ENCODE peak calls at places on chromosome 3, in seven cellular contexts. G is NCI-H1417, F is cardiac fibroblast, N is WTC11, Z is MCF 10A, E is RCC 7860, D is iPS-NIHi11. P is an unnamed sample.

GRCh38 chr3:34387831-34388564 is 589.6 kb downstream of the PDCD6IP start:
- DNase-seq in G (no peak), F (no peak), N (peak; percentile 16), Z (peak; percentile 10), E (no peak), D (peak; percentile 12), P (peak; percentile 6)

GRCh38 chr3:44516230-44516629 is 38.8 kb upstream of the ZNF445 start:
- DNase-seq in G (no peak), F (no peak), N (no peak), Z (no peak), E (no peak), D (no peak), P (no peak)

GRCh38 chr3:188860147-188860546 is 311.6 kb upstream of the TPRG1 start:
- DNase-seq in G (no peak), F (peak; percentile 51), N (no peak), Z (peak; percentile 42), E (peak; percentile 18), D (no peak), P (no peak)

GRCh38 chr3:70471464-70472342 is 159.3 kb upstream of the MDFIC2 start:
- DNase-seq in G (no peak), F (no peak), N (no peak), Z (no peak), E (no peak), D (no peak), P (no peak)

GRCh38 chr3:131917006-131917405 is 117.8 kb downstream of the CPNE4 start:
- DNase-seq in G (no peak), F (no peak), N (no peak), Z (no peak), E (no peak), D (no peak), P (no peak)

GRCh38 chr3:64224826-64225606 is at the start of gene PRICKLE2:
- DNase-seq in G (no peak), F (peak; percentile 95), N (peak; percentile 61), Z (no peak), E (peak; percentile 86), D (peak; percentile 67), P (peak; percentile 84)

GRCh38 chr3:121951291-121951690 is 57.1 kb downstream of the SLC15A2 start:
- DNase-seq in G (no peak), F (no peak), N (no peak), Z (no peak), E (no peak), D (no peak), P (no peak)

GRCh38 chr3:148233403-148233802 is 464.3 kb upstream of the AGTR1 start:
- DNase-seq in G (no peak), F (peak; percentile 80), N (no peak), Z (no peak), E (no peak), D (no peak), P (no peak)

GRCh38 chr3:29642393-29643033 is 361.6 kb downstream of the RBMS3 start:
- DNase-seq in G (no peak), F (peak; percentile 80), N (no peak), Z (peak; percentile 35), E (peak; percentile 74), D (no peak), P (peak; percentile 84)

GRCh38 chr3:102361013-102361412 is 73.8 kb upstream of the ZPLD1 start:
- DNase-seq in G (no peak), F (no peak), N (no peak), Z (no peak), E (no peak), D (no peak), P (no peak)

GRCh38 chr3:122578110-122578740 is 775 bp downstream of the PARP15 start:
- DNase-seq in G (no peak), F (no peak), N (no peak), Z (no peak), E (no peak), D (no peak), P (peak; percentile 24)

GRCh38 chr3:8621872-8622271 is 22.7 kb downstream of the SSUH2 start:
- DNase-seq in G (no peak), F (peak; percentile 92), N (no peak), Z (peak; percentile 46), E (no peak), D (no peak), P (peak; percentile 36)

GRCh38 chr3:101724329-101725191 is at the start of gene CEP97:
- DNase-seq in G (peak; percentile 98), F (peak; percentile 94), N (peak; percentile 90), Z (peak; percentile 93), E (peak; percentile 85), D (peak; percentile 86), P (peak; percentile 97)

GRCh38 chr3:173354124-173354523 is 43.4 kb upstream of the NLGN1 start:
- DNase-seq in G (no peak), F (no peak), N (no peak), Z (no peak), E (no peak), D (no peak), P (no peak)

GRCh38 chr3:173737167-173737808 is 339.7 kb downstream of the NLGN1 start:
- DNase-seq in G (no peak), F (peak; percentile 34), N (no peak), Z (peak; percentile 49), E (no peak), D (no peak), P (no peak)

GRCh38 chr3:159322322-159322939 is 520.6 kb downstream of the MFSD1 start:
- DNase-seq in G (no peak), F (peak; percentile 49), N (peak; percentile 83), Z (peak; percentile 40), E (no peak), D (peak; percentile 81), P (peak; percentile 44)

GRCh38 chr3:10303105-10303504 is 10.4 kb upstream of the GHRL start:
- DNase-seq in G (no peak), F (no peak), N (no peak), Z (no peak), E (no peak), D (no peak), P (no peak)

GRCh38 chr3:48765376-48765775 is 48.4 kb upstream of the IP6K2 start:
- DNase-seq in G (peak; percentile 34), F (peak; percentile 13), N (no peak), Z (peak; percentile 36), E (no peak), D (no peak), P (no peak)

GRCh38 chr3:140378571-140379340 is 299.1 kb upstream of the TRIM42 start:
- DNase-seq in G (no peak), F (no peak), N (no peak), Z (no peak), E (no peak), D (no peak), P (peak; percentile 87)

GRCh38 chr3:46538803-46539442 is 27.2 kb downstream of the LRRC2 start:
- DNase-seq in G (peak; percentile 59), F (peak; percentile 83), N (no peak), Z (peak; percentile 24), E (peak; percentile 26), D (no peak), P (no peak)

GRCh38 chr3:51340989-51341636 is 44.0 kb upstream of the MANF start:
- DNase-seq in G (no peak), F (peak; percentile 49), N (no peak), Z (peak; percentile 38), E (peak; percentile 73), D (no peak), P (peak; percentile 47)

GRCh38 chr3:195159117-195159818 is 111.7 kb downstream of the XXYLT1 start:
- DNase-seq in G (no peak), F (no peak), N (no peak), Z (no peak), E (no peak), D (no peak), P (no peak)

GRCh38 chr3:127074900-127075360 is 92.0 kb downstream of the PLXNA1 start:
- DNase-seq in G (no peak), F (peak; percentile 76), N (peak; percentile 26), Z (peak; percentile 66), E (peak; percentile 92), D (peak; percentile 49), P (peak; percentile 44)

GRCh38 chr3:109127533-109127932 is 9.0 kb upstream of the C3orf85 start:
- DNase-seq in G (no peak), F (no peak), N (no peak), Z (no peak), E (no peak), D (no peak), P (no peak)

GRCh38 chr3:32326791-32327190 is 64.9 kb upstream of the CMTM7 start:
- DNase-seq in G (no peak), F (no peak), N (no peak), Z (no peak), E (no peak), D (no peak), P (no peak)

GRCh38 chr3:130671545-130671944 is 75.1 kb downstream of the PIK3R4 start:
- DNase-seq in G (no peak), F (no peak), N (no peak), Z (peak; percentile 7), E (no peak), D (no peak), P (no peak)

GRCh38 chr3:9098716-9099675 is 135.7 kb upstream of the RAD18 start:
- DNase-seq in G (peak; percentile 91), F (no peak), N (no peak), Z (no peak), E (no peak), D (no peak), P (no peak)

GRCh38 chr3:43132883-43133743 is 27.2 kb upstream of the POMGNT2 start:
- DNase-seq in G (no peak), F (no peak), N (no peak), Z (no peak), E (no peak), D (no peak), P (no peak)

GRCh38 chr3:31051226-31051625 is 156.8 kb upstream of the GADL1 start:
- DNase-seq in G (no peak), F (no peak), N (no peak), Z (no peak), E (no peak), D (no peak), P (no peak)

GRCh38 chr3:71378509-71378908 is 205.0 kb downstream of the FOXP1 start:
- DNase-seq in G (no peak), F (no peak), N (no peak), Z (no peak), E (no peak), D (no peak), P (no peak)

GRCh38 chr3:27289769-27290413 is 79.3 kb downstream of the NEK10 start:
- DNase-seq in G (no peak), F (peak; percentile 48), N (no peak), Z (no peak), E (no peak), D (no peak), P (no peak)

GRCh38 chr3:28317438-28318022 is 31.0 kb upstream of the ZCWPW2 start:
- DNase-seq in G (peak; percentile 66), F (peak; percentile 67), N (no peak), Z (peak; percentile 75), E (peak; percentile 14), D (peak; percentile 63), P (peak; percentile 59)

GRCh38 chr3:20511863-20512262 is 325.9 kb upstream of the SGO1 start:
- DNase-seq in G (peak; percentile 67), F (peak; percentile 75), N (peak; percentile 18), Z (peak; percentile 62), E (peak; percentile 48), D (peak; percentile 58), P (peak; percentile 60)

GRCh38 chr3:15081960-15082664 is 16.8 kb downstream of the RBSN start:
- DNase-seq in G (no peak), F (peak; percentile 52), N (no peak), Z (peak; percentile 58), E (no peak), D (no peak), P (peak; percentile 52)

GRCh38 chr3:5796541-5796940 is 609.0 kb downstream of the EDEM1 start:
- DNase-seq in G (no peak), F (no peak), N (no peak), Z (no peak), E (no peak), D (no peak), P (no peak)

GRCh38 chr3:157335677-157336076 is 101.0 kb upstream of the PTX3 start:
- DNase-seq in G (peak; percentile 53), F (peak; percentile 83), N (peak; percentile 26), Z (peak; percentile 66), E (peak; percentile 83), D (peak; percentile 66), P (peak; percentile 79)

GRCh38 chr3:122993573-122993972 is 34.0 kb downstream of the SEMA5B start:
- DNase-seq in G (peak; percentile 40), F (no peak), N (no peak), Z (no peak), E (no peak), D (no peak), P (peak; percentile 27)

GRCh38 chr3:58038675-58039302 is 30.6 kb downstream of the FLNB start:
- DNase-seq in G (peak; percentile 1), F (peak; percentile 34), N (no peak), Z (peak; percentile 56), E (peak; percentile 22), D (no peak), P (no peak)